ENCODE peak calls at places on chromosome 1, in seven cellular contexts. Y is heart right ventricle; E is effector memory CD8-positive, alpha-beta T cell; D is EL; P is AG04450; I is stimulated activated CD4-positive, alpha-beta T cell treated with anti-CD3 and anti-CD28 coated beads, Interleukin-12 subunit alpha, Interleukin-12 subunit beta, amount 100 ng/mL, for 48 hours; Q is memory B cell. L is an unnamed sample.

GRCh38 chr1:212692774-212693644 is 6.6 kb downstream of the BATF3 start:
- DNase-seq in E (no peak), Y (no peak), D (peak), I (no peak), Q (no peak), P (no peak), L (no peak)

GRCh38 chr1:246577720-246578106 is 11.5 kb downstream of the CNST start:
- DNase-seq in E (no peak), Q (no peak), P (no peak), Y (no peak), D (no peak), I (no peak), L (peak)

GRCh38 chr1:201095581-201096531 is 16.4 kb downstream of the CACNA1S start:
- DNase-seq in Q (no peak), E (no peak), I (no peak), D (no peak), Y (no peak), P (no peak), L (no peak)

GRCh38 chr1:75165264-75165663 is 31.1 kb downstream of the LHX8 start:
- DNase-seq in Q (no peak), P (no peak), E (no peak), I (no peak), Y (no peak), D (no peak), L (no peak)

GRCh38 chr1:7333576-7333975 is 437.5 kb upstream of the VAMP3 start:
- DNase-seq in Y (no peak), I (no peak), Q (no peak), P (no peak), E (no peak), D (no peak), L (no peak)

GRCh38 chr1:65788762-65789161 is 3.9 kb upstream of the PDE4B start:
- DNase-seq in P (no peak), I (no peak), Y (no peak), Q (no peak), D (no peak), E (no peak), L (no peak)

GRCh38 chr1:37919277-37919676 is 27.6 kb downstream of the INPP5B start:
- DNase-seq in I (no peak), P (no peak), Y (no peak), D (peak), Q (no peak), E (no peak), L (no peak)

GRCh38 chr1:116284819-116285390 is 88.1 kb upstream of the ATP1A1 start:
- DNase-seq in Q (no peak), P (no peak), Y (peak), D (no peak), E (no peak), I (no peak), L (no peak)

GRCh38 chr1:190835658-190836057 is 358.0 kb upstream of the BRINP3 start:
- DNase-seq in I (no peak), Q (no peak), P (no peak), Y (no peak), D (no peak), E (no peak), L (no peak)

L was measured in KG1.